ENCODE peak calls at places on chromosome 3, in seven cellular contexts. B is KBM-7; O is stimulated activated CD4-positive, alpha-beta T cell treated with anti-CD3 and anti-CD28 coated beads, Interleukin-1b, Interleukin-23, amount 100 ng/mL, for 24 hours; G is AG09319; U is EL; E is left kidney; X is MG63. D is an unnamed sample.

GRCh38 chr3:160474416-160474838 is 24.8 kb upstream of the TRIM59 start:
- DNase-seq in U (no peak), B (no peak), G (no peak), X (no peak), O (no peak), E (peak; percentile 14), D (no peak)

GRCh38 chr3:120678331-120678845 is 3.7 kb downstream of the HGD start:
- DNase-seq in U (peak; percentile 68), G (peak; percentile 22), X (peak; percentile 54), E (peak; percentile 83), O (no peak), B (peak; percentile 91), D (no peak)

GRCh38 chr3:38834717-38835116 is 18.7 kb upstream of the SCN10A start:
- DNase-seq in O (no peak), B (no peak), X (no peak), U (no peak), E (no peak), G (no peak), D (no peak)

GRCh38 chr3:184814214-184814613 is 2.2 kb downstream of the VPS8 start:
- DNase-seq in O (no peak), B (peak; percentile 24), X (no peak), G (no peak), E (no peak), U (no peak), D (no peak)

GRCh38 chr3:171257251-171258179 is 202.7 kb downstream of the TNIK start:
- DNase-seq in X (no peak), B (no peak), U (peak; percentile 88), G (no peak), O (no peak), E (no peak), D (no peak)

GRCh38 chr3:98709433-98709832 is 53.7 kb upstream of the ST3GAL6 start:
- DNase-seq in X (no peak), U (no peak), B (no peak), G (no peak), E (peak; percentile 15), O (no peak), D (no peak)

GRCh38 chr3:127002195-127003174 is 19.6 kb downstream of the PLXNA1 start:
- DNase-seq in B (no peak), U (peak; percentile 94), O (no peak), G (peak; percentile 86), X (peak; percentile 94), E (peak; percentile 93), D (no peak)

GRCh38 chr3:138351916-138352555 is 3.7 kb downstream of the MRAS start:
- DNase-seq in G (no peak), B (no peak), U (peak; percentile 40), O (no peak), E (no peak), X (no peak), D (no peak)

GRCh38 chr3:73270839-73271483 is 209.5 kb downstream of the EBLN2 start:
- DNase-seq in O (no peak), X (peak; percentile 85), U (no peak), B (no peak), G (peak; percentile 10), E (no peak), D (no peak)

GRCh38 chr3:58041182-58041825 is 33.1 kb downstream of the FLNB start:
- DNase-seq in X (peak; percentile 53), E (no peak), U (peak; percentile 56), O (no peak), B (no peak), G (no peak), D (no peak)

GRCh38 chr3:52128118-52128683 is 26.0 kb downstream of the POC1A start:
- DNase-seq in O (no peak), X (no peak), G (no peak), U (peak; percentile 69), B (peak; percentile 55), E (peak; percentile 12), D (no peak)

GRCh38 chr3:158360756-158361448 is 210.1 kb upstream of the MLF1 start:
- DNase-seq in O (no peak), E (no peak), B (no peak), G (no peak), U (no peak), X (no peak), D (no peak)

GRCh38 chr3:78337801-78338211 is 1297.9 kb downstream of the ROBO2 start:
- DNase-seq in B (no peak), X (no peak), E (peak; percentile 11), O (no peak), U (peak; percentile 10), G (peak; percentile 41), D (no peak)

GRCh38 chr3:50156991-50157493 is 1.9 kb downstream of the SEMA3F start:
- DNase-seq in X (no peak), G (no peak), E (peak; percentile 88), O (no peak), U (no peak), B (no peak), D (no peak)

GRCh38 chr3:32283304-32283703 is 44.8 kb downstream of the CMTM8 start:
- DNase-seq in E (peak; percentile 73), B (peak; percentile 35), X (no peak), O (no peak), U (no peak), G (no peak), D (no peak)

GRCh38 chr3:30098656-30099454 is 507.5 kb upstream of the TGFBR2 start:
- DNase-seq in G (no peak), E (no peak), O (no peak), B (no peak), X (no peak), U (peak; percentile 61), D (no peak)

GRCh38 chr3:177419904-177420601 is 222.8 kb upstream of the TBL1XR1 start:
- DNase-seq in U (no peak), E (no peak), O (no peak), B (no peak), G (peak; percentile 34), X (no peak), D (no peak)

GRCh38 chr3:72318504-72319201 is 529.6 kb downstream of the SHQ1 start:
- DNase-seq in G (no peak), X (no peak), U (no peak), O (no peak), E (no peak), B (no peak), D (no peak)

GRCh38 chr3:159080236-159080635 is 278.4 kb downstream of the MFSD1 start:
- DNase-seq in X (no peak), B (no peak), G (no peak), O (no peak), E (no peak), U (no peak), D (no peak)

GRCh38 chr3:140748903-140749302 is 71.0 kb downstream of the TRIM42 start:
- DNase-seq in X (peak; percentile 61), U (no peak), E (no peak), G (no peak), O (no peak), B (no peak), D (no peak)

GRCh38 chr3:102090646-102091045 is 241.3 kb downstream of the NFKBIZ start:
- DNase-seq in X (no peak), E (peak; percentile 27), B (no peak), U (peak; percentile 77), G (no peak), O (no peak), D (no peak)

GRCh38 chr3:184259878-184260570 is 1.3 kb downstream of the CAMK2N2 start:
- DNase-seq in O (no peak), E (peak; percentile 75), U (peak; percentile 36), B (peak; percentile 21), X (peak; percentile 51), G (no peak), D (no peak)

GRCh38 chr3:197135212-197135611 is 105.6 kb upstream of the MELTF start:
- DNase-seq in E (no peak), B (no peak), O (no peak), X (peak; percentile 39), G (no peak), U (no peak), D (no peak)

GRCh38 chr3:137946341-137946973 is 63.5 kb upstream of the CLDN18 start:
- DNase-seq in B (peak; percentile 73), X (peak; percentile 41), O (peak; percentile 32), E (peak; percentile 87), U (peak; percentile 68), G (peak; percentile 34), D (peak; percentile 58)

GRCh38 chr3:197399486-197399885 is 101.1 kb upstream of the DLG1 start:
- DNase-seq in U (no peak), O (no peak), E (peak; percentile 59), B (no peak), X (no peak), G (no peak), D (no peak)

D was measured in NCI-H1930.